ENCODE peak calls at places on chromosomes 4 and X, in ten cellular contexts. Z is NCI-H2171; P is GM04504; F is C1 segment of cervical spinal cord; H is T-helper 17 cell; N is fibroblast of lung; C is transverse colon; X is Karpas-422; T is nucleus accumbens; O is stimulated activated CD4-positive, alpha-beta T cell treated with anti-CD3 and anti-CD28 coated beads, Interleukin-4, amount 100 ng/mL, for 1 hour. M is an unnamed sample.
A peak's percentile ranks its signal among the peaks of the same experiment; 100 is the strongest.

GRCh38 chrX:104411800-104412199 is 154.2 kb upstream of the IL1RAPL2 start:
- DNase-seq in Z (no peak), P (no peak), F (no peak), H (no peak), N (no peak), C (no peak), X (no peak), T (no peak), O (no peak), M (no peak)

GRCh38 chrX:45164021-45164621 is 36.6 kb downstream of the DIPK2B start:
- DNase-seq in Z (no peak), P (no peak), F (no peak), H (no peak), N (peak; percentile 2), C (no peak), X (no peak), T (no peak), O (no peak), M (no peak)

GRCh38 chr4:6546681-6547447 is 28.1 kb upstream of the MAN2B2 start:
- DNase-seq in Z (peak; percentile 43), P (peak; percentile 32), F (no peak), H (no peak), N (peak; percentile 78), C (peak; percentile 10), X (peak; percentile 91), T (no peak), O (peak; percentile 27), M (no peak)

GRCh38 chr4:142098900-142099299 is 462.5 kb downstream of the IL15 start:
- DNase-seq in Z (no peak), P (no peak), F (no peak), H (no peak), N (no peak), C (no peak), X (no peak), T (no peak), O (no peak), M (no peak)

GRCh38 chr4:72207196-72207595 is 175.4 kb downstream of the NPFFR2 start:
- DNase-seq in Z (no peak), P (no peak), F (no peak), H (no peak), N (no peak), C (no peak), X (no peak), T (no peak), O (no peak), M (no peak)

GRCh38 chr4:25621027-25621930 is 34.4 kb upstream of the SLC34A2 start:
- DNase-seq in Z (no peak), P (no peak), F (no peak), H (no peak), N (no peak), C (no peak), X (no peak), T (no peak), O (no peak), M (no peak)

GRCh38 chr4:2768921-2769336 is 12.8 kb upstream of the TNIP2 start:
- DNase-seq in Z (no peak), P (no peak), F (no peak), H (no peak), N (no peak), C (no peak), X (no peak), T (no peak), O (no peak), M (no peak)

GRCh38 chr4:143617994-143618679 is 82.3 kb downstream of the FREM3 start:
- DNase-seq in Z (no peak), P (no peak), F (no peak), H (no peak), N (no peak), C (no peak), X (no peak), T (no peak), O (no peak), M (no peak)

M was measured in coronary artery.